ENCODE peak calls at places on chromosomes 16 and 17, in five cellular contexts. One of them, this sample, is unnamed.

GRCh38 chr16:56600398-56600999 is 7.9 kb upstream of the MT2A start:
- DNase-seq in fibroblast of pulmonary artery: peak
- DNase-seq in ovary: no peak
- DNase-seq in heart right ventricle: no peak
- DNase-seq in CD8-positive, alpha-beta memory T cell: peak
- DNase-seq in this sample: no peak

GRCh38 chr16:66474750-66475199 is 47.7 kb downstream of the BEAN1 start:
- DNase-seq in fibroblast of pulmonary artery: no peak
- DNase-seq in ovary: no peak
- DNase-seq in heart right ventricle: no peak
- DNase-seq in CD8-positive, alpha-beta memory T cell: peak
- DNase-seq in this sample: peak

GRCh38 chr16:48434653-48435318 is 49.6 kb upstream of the SIAH1 start:
- DNase-seq in fibroblast of pulmonary artery: peak
- DNase-seq in ovary: no peak
- DNase-seq in heart right ventricle: no peak
- DNase-seq in CD8-positive, alpha-beta memory T cell: no peak
- DNase-seq in this sample: no peak

GRCh38 chr16:73064227-73064995 is 16.5 kb upstream of the ZFHX3 start:
- DNase-seq in fibroblast of pulmonary artery: peak
- DNase-seq in ovary: no peak
- DNase-seq in heart right ventricle: no peak
- DNase-seq in CD8-positive, alpha-beta memory T cell: no peak
- DNase-seq in this sample: no peak

GRCh38 chr17:63841350-63842172 is 924 bp downstream of the SMARCD2 start:
- DNase-seq in fibroblast of pulmonary artery: peak
- DNase-seq in ovary: peak
- DNase-seq in heart right ventricle: peak
- DNase-seq in CD8-positive, alpha-beta memory T cell: no peak
- DNase-seq in this sample: no peak

GRCh38 chr16:90026135-90026534 is 6.9 kb upstream of the DBNDD1 start:
- DNase-seq in fibroblast of pulmonary artery: no peak
- DNase-seq in ovary: no peak
- DNase-seq in heart right ventricle: no peak
- DNase-seq in CD8-positive, alpha-beta memory T cell: no peak
- DNase-seq in this sample: no peak

GRCh38 chr16:68605746-68606145 is 39.4 kb upstream of the CDH3 start:
- DNase-seq in fibroblast of pulmonary artery: no peak
- DNase-seq in ovary: no peak
- DNase-seq in heart right ventricle: no peak
- DNase-seq in CD8-positive, alpha-beta memory T cell: no peak
- DNase-seq in this sample: no peak

GRCh38 chr17:1422907-1423306 is 22.9 kb upstream of the YWHAE start:
- DNase-seq in fibroblast of pulmonary artery: peak
- DNase-seq in ovary: no peak
- DNase-seq in heart right ventricle: peak
- DNase-seq in CD8-positive, alpha-beta memory T cell: no peak
- DNase-seq in this sample: no peak

GRCh38 chr17:82920715-82921114 is 80.9 kb upstream of the ZNF750 start:
- DNase-seq in fibroblast of pulmonary artery: no peak
- DNase-seq in ovary: no peak
- DNase-seq in heart right ventricle: no peak
- DNase-seq in CD8-positive, alpha-beta memory T cell: no peak
- DNase-seq in this sample: no peak

GRCh38 chr17:8479431-8479947 is 43.8 kb downstream of the NDEL1 start:
- DNase-seq in fibroblast of pulmonary artery: peak
- DNase-seq in ovary: peak
- DNase-seq in heart right ventricle: peak
- DNase-seq in CD8-positive, alpha-beta memory T cell: no peak
- DNase-seq in this sample: no peak

GRCh38 chr17:45270828-45271418 is 9.0 kb upstream of the SPATA32 start:
- DNase-seq in fibroblast of pulmonary artery: no peak
- DNase-seq in ovary: no peak
- DNase-seq in heart right ventricle: no peak
- DNase-seq in CD8-positive, alpha-beta memory T cell: peak
- DNase-seq in this sample: no peak

GRCh38 chr17:1229354-1229890 is 40.8 kb upstream of the BHLHA9 start:
- DNase-seq in fibroblast of pulmonary artery: no peak
- DNase-seq in ovary: peak
- DNase-seq in heart right ventricle: peak
- DNase-seq in CD8-positive, alpha-beta memory T cell: peak
- DNase-seq in this sample: no peak

GRCh38 chr17:58084317-58084981 is 1.2 kb downstream of the DYNLL2 start:
- DNase-seq in fibroblast of pulmonary artery: peak
- DNase-seq in ovary: peak
- DNase-seq in heart right ventricle: peak
- DNase-seq in CD8-positive, alpha-beta memory T cell: peak
- DNase-seq in this sample: peak

GRCh38 chr16:59697236-59697635 is 963.1 kb upstream of the GOT2 start:
- DNase-seq in fibroblast of pulmonary artery: no peak
- DNase-seq in ovary: no peak
- DNase-seq in heart right ventricle: no peak
- DNase-seq in CD8-positive, alpha-beta memory T cell: no peak
- DNase-seq in this sample: no peak

GRCh38 chr16:84774810-84775209 is 45.0 kb upstream of the CRISPLD2 start:
- DNase-seq in fibroblast of pulmonary artery: peak
- DNase-seq in ovary: no peak
- DNase-seq in heart right ventricle: no peak
- DNase-seq in CD8-positive, alpha-beta memory T cell: no peak
- DNase-seq in this sample: no peak

GRCh38 chr16:19167710-19168172 is 299 bp upstream of the SYT17 start:
- DNase-seq in fibroblast of pulmonary artery: peak
- DNase-seq in ovary: no peak
- DNase-seq in heart right ventricle: peak
- DNase-seq in CD8-positive, alpha-beta memory T cell: no peak
- DNase-seq in this sample: no peak

GRCh38 chr17:63700528-63701441 is 860 bp upstream of the LIMD2 start:
- DNase-seq in fibroblast of pulmonary artery: peak
- DNase-seq in ovary: peak
- DNase-seq in heart right ventricle: peak
- DNase-seq in CD8-positive, alpha-beta memory T cell: peak
- DNase-seq in this sample: no peak

GRCh38 chr16:9436175-9436574 is 344.7 kb downstream of the HAPSTR1 start:
- DNase-seq in fibroblast of pulmonary artery: no peak
- DNase-seq in ovary: no peak
- DNase-seq in heart right ventricle: no peak
- DNase-seq in CD8-positive, alpha-beta memory T cell: no peak
- DNase-seq in this sample: no peak

GRCh38 chr17:9050801-9051401 is 29.6 kb downstream of the NTN1 start:
- DNase-seq in fibroblast of pulmonary artery: no peak
- DNase-seq in ovary: no peak
- DNase-seq in heart right ventricle: no peak
- DNase-seq in CD8-positive, alpha-beta memory T cell: no peak
- DNase-seq in this sample: no peak

GRCh38 chr17:20852541-20853370 is 190.1 kb downstream of the USP22 start:
- DNase-seq in fibroblast of pulmonary artery: no peak
- DNase-seq in ovary: peak
- DNase-seq in heart right ventricle: peak
- DNase-seq in CD8-positive, alpha-beta memory T cell: no peak
- DNase-seq in this sample: no peak

GRCh38 chr17:6045621-6046357 is 24.4 kb upstream of the WSCD1 start:
- DNase-seq in fibroblast of pulmonary artery: no peak
- DNase-seq in ovary: no peak
- DNase-seq in heart right ventricle: no peak
- DNase-seq in CD8-positive, alpha-beta memory T cell: no peak
- DNase-seq in this sample: no peak

GRCh38 chr16:27800817-27801216 is 250.9 kb downstream of the KATNIP start:
- DNase-seq in fibroblast of pulmonary artery: no peak
- DNase-seq in ovary: no peak
- DNase-seq in heart right ventricle: no peak
- DNase-seq in CD8-positive, alpha-beta memory T cell: no peak
- DNase-seq in this sample: no peak

GRCh38 chr17:27856676-27857429 is 36.3 kb downstream of the LYRM9 start:
- DNase-seq in fibroblast of pulmonary artery: no peak
- DNase-seq in ovary: no peak
- DNase-seq in heart right ventricle: no peak
- DNase-seq in CD8-positive, alpha-beta memory T cell: no peak
- DNase-seq in this sample: no peak

GRCh38 chr16:48740964-48741363 is 131.0 kb upstream of the N4BP1 start:
- DNase-seq in fibroblast of pulmonary artery: no peak
- DNase-seq in ovary: no peak
- DNase-seq in heart right ventricle: no peak
- DNase-seq in CD8-positive, alpha-beta memory T cell: no peak
- DNase-seq in this sample: no peak

GRCh38 chr17:6096201-6097004 is 26.2 kb downstream of the WSCD1 start:
- DNase-seq in fibroblast of pulmonary artery: no peak
- DNase-seq in ovary: no peak
- DNase-seq in heart right ventricle: no peak
- DNase-seq in CD8-positive, alpha-beta memory T cell: no peak
- DNase-seq in this sample: no peak

GRCh38 chr16:54655171-54655590 is 275.5 kb upstream of the IRX5 start:
- DNase-seq in fibroblast of pulmonary artery: peak
- DNase-seq in ovary: peak
- DNase-seq in heart right ventricle: peak
- DNase-seq in CD8-positive, alpha-beta memory T cell: no peak
- DNase-seq in this sample: no peak

GRCh38 chr17:78343099-78343432 is 16.8 kb downstream of the SOCS3 start:
- DNase-seq in fibroblast of pulmonary artery: peak
- DNase-seq in ovary: peak
- DNase-seq in heart right ventricle: peak
- DNase-seq in CD8-positive, alpha-beta memory T cell: no peak
- DNase-seq in this sample: no peak

GRCh38 chr17:7011415-7011814 is 1.0 kb upstream of the RNASEK start:
- DNase-seq in fibroblast of pulmonary artery: no peak
- DNase-seq in ovary: no peak
- DNase-seq in heart right ventricle: no peak
- DNase-seq in CD8-positive, alpha-beta memory T cell: no peak
- DNase-seq in this sample: no peak

GRCh38 chr17:29686998-29687397 is 64.3 kb upstream of the CORO6 start:
- DNase-seq in fibroblast of pulmonary artery: no peak
- DNase-seq in ovary: no peak
- DNase-seq in heart right ventricle: no peak
- DNase-seq in CD8-positive, alpha-beta memory T cell: no peak
- DNase-seq in this sample: no peak

GRCh38 chr17:32870027-32870670 is 6.8 kb downstream of the MYO1D start:
- DNase-seq in fibroblast of pulmonary artery: no peak
- DNase-seq in ovary: peak
- DNase-seq in heart right ventricle: peak
- DNase-seq in CD8-positive, alpha-beta memory T cell: no peak
- DNase-seq in this sample: no peak

GRCh38 chr16:70704586-70704985 is 18.7 kb upstream of the MTSS2 start:
- DNase-seq in fibroblast of pulmonary artery: no peak
- DNase-seq in ovary: no peak
- DNase-seq in heart right ventricle: no peak
- DNase-seq in CD8-positive, alpha-beta memory T cell: no peak
- DNase-seq in this sample: no peak

GRCh38 chr16:69859105-69859969 is 91.8 kb upstream of the CLEC18A start:
- DNase-seq in fibroblast of pulmonary artery: no peak
- DNase-seq in ovary: no peak
- DNase-seq in heart right ventricle: peak
- DNase-seq in CD8-positive, alpha-beta memory T cell: no peak
- DNase-seq in this sample: no peak